ENCODE peak calls at places on chromosomes 12 and 14, in six cellular contexts. Z is fibroblast of mammary gland, W is thoracic aorta, Y is GM04504, D is mammary epithelial cell, V is NCI-H2107. O is an unnamed sample.

GRCh38 chr14:96121660-96122395 is 82.7 kb downstream of the C14orf132 start:
- DNase-seq in Z (peak; percentile 84), W (no peak), Y (no peak), D (peak; percentile 17), V (no peak), O (no peak)

GRCh38 chr14:51807355-51807754 is 53.1 kb upstream of the GNG2 start:
- DNase-seq in Z (peak; percentile 83), W (no peak), Y (no peak), D (no peak), V (no peak), O (no peak)

GRCh38 chr14:76977793-76978730 is 50.4 kb downstream of the IRF2BPL start:
- DNase-seq in Z (peak; percentile 92), W (no peak), Y (peak; percentile 42), D (no peak), V (no peak), O (no peak)

GRCh38 chr12:12626471-12626870 is 14.8 kb downstream of the CREBL2 start:
- DNase-seq in Z (no peak), W (no peak), Y (no peak), D (no peak), V (no peak), O (no peak)

GRCh38 chr12:30796508-30796780 is 41.7 kb upstream of the CAPRIN2 start:
- DNase-seq in Z (peak; percentile 64), W (no peak), Y (no peak), D (no peak), V (peak; percentile 29), O (no peak)

GRCh38 chr12:14264316-14264715 is 101.2 kb upstream of the ATF7IP start:
- DNase-seq in Z (peak; percentile 51), W (no peak), Y (no peak), D (peak; percentile 35), V (no peak), O (no peak)

GRCh38 chr12:5807538-5808219 is 137.4 kb downstream of the ANO2 start:
- DNase-seq in Z (no peak), W (no peak), Y (no peak), D (no peak), V (no peak), O (no peak)

GRCh38 chr14:28344381-28344780 is 422.2 kb upstream of the FOXG1 start:
- DNase-seq in Z (peak; percentile 48), W (no peak), Y (no peak), D (peak; percentile 75), V (no peak), O (no peak)

GRCh38 chr12:116200812-116201211 is 76.7 kb downstream of the MED13L start:
- DNase-seq in Z (peak; percentile 57), W (no peak), Y (peak; percentile 20), D (no peak), V (no peak), O (no peak)

GRCh38 chr12:13198921-13199320 is 2.4 kb downstream of the EMP1 start:
- DNase-seq in Z (peak; percentile 69), W (no peak), Y (no peak), D (no peak), V (no peak), O (no peak)

GRCh38 chr14:90739318-90740077 is 76.7 kb downstream of the TTC7B start:
- DNase-seq in Z (no peak), W (no peak), Y (no peak), D (no peak), V (peak; percentile 60), O (no peak)

GRCh38 chr12:132398386-132398991 is 69.1 kb upstream of the GALNT9 start:
- DNase-seq in Z (no peak), W (no peak), Y (no peak), D (no peak), V (no peak), O (no peak)

GRCh38 chr12:80352476-80352875 is 91.6 kb upstream of the PTPRQ start:
- DNase-seq in Z (peak; percentile 22), W (no peak), Y (no peak), D (peak; percentile 36), V (no peak), O (no peak)

GRCh38 chr12:118982308-118982707 is 967 bp downstream of the SRRM4 start:
- DNase-seq in Z (no peak), W (no peak), Y (no peak), D (no peak), V (no peak), O (no peak)

GRCh38 chr12:132904718-132905328 is 17.4 kb upstream of the CHFR start:
- DNase-seq in Z (peak; percentile 57), W (peak; percentile 26), Y (no peak), D (peak; percentile 25), V (no peak), O (no peak)

GRCh38 chr14:94048676-94049624 is 22.8 kb downstream of the OTUB2 start:
- DNase-seq in Z (no peak), W (no peak), Y (no peak), D (no peak), V (no peak), O (no peak)

GRCh38 chr12:53561590-53561953 is 54.3 kb upstream of the NPFF start:
- DNase-seq in Z (peak; percentile 93), W (no peak), Y (peak; percentile 64), D (peak; percentile 81), V (no peak), O (no peak)

GRCh38 chr14:58430156-58430555 is 2.6 kb downstream of the KIAA0586 start:
- DNase-seq in Z (peak; percentile 70), W (no peak), Y (no peak), D (peak; percentile 86), V (no peak), O (no peak)

GRCh38 chr12:58918475-58918874 is 1.8 kb downstream of the LRIG3 start:
- DNase-seq in Z (peak; percentile 36), W (no peak), Y (no peak), D (no peak), V (no peak), O (no peak)

GRCh38 chr12:122096591-122097149 is 18.1 kb downstream of the MLXIP start:
- DNase-seq in Z (peak; percentile 75), W (no peak), Y (no peak), D (peak; percentile 96), V (no peak), O (no peak)